ENCODE peak calls at places on chromosome 21, in nine cellular contexts. U is PC-9, L is colonic mucosa, F is cardiac muscle cell, W is esophagus squamous epithelium, H is substantia nigra, B is HCT116, Q is GM23338, N is heart right ventricle. X is an unnamed sample.

GRCh38 chr21:33856893-33857527 is 58.6 kb downstream of the ATP5PO start:
- DNase-seq in U (no peak), L (no peak), F (no peak), W (no peak), H (no peak), B (no peak), Q (no peak), N (no peak), X (no peak)

GRCh38 chr21:17370750-17371325 is 142.0 kb upstream of the CXADR start:
- DNase-seq in U (no peak), L (no peak), F (no peak), W (no peak), H (no peak), B (no peak), Q (peak), N (no peak), X (no peak)

GRCh38 chr21:33931799-33932390 is 16.3 kb upstream of the ATP5PO start:
- DNase-seq in U (no peak), L (no peak), F (no peak), W (no peak), H (no peak), B (no peak), Q (no peak), N (no peak), X (peak)

GRCh38 chr21:17819878-17820232 is 699 bp upstream of the C21orf91 start:
- DNase-seq in U (no peak), L (no peak), F (no peak), W (no peak), H (no peak), B (no peak), Q (peak), N (no peak), X (no peak)

GRCh38 chr21:25456672-25457071 is 150.6 kb downstream of the MRPL39 start:
- DNase-seq in U (no peak), L (no peak), F (no peak), W (no peak), H (no peak), B (no peak), Q (no peak), N (no peak), X (no peak)

GRCh38 chr21:26753822-26754221 is 91.4 kb downstream of the ADAMTS1 start:
- DNase-seq in U (no peak), L (no peak), F (no peak), W (no peak), H (no peak), B (no peak), Q (no peak), N (no peak), X (no peak)

GRCh38 chr21:36658926-36659325 is 40.0 kb upstream of the SIM2 start:
- DNase-seq in U (no peak), L (no peak), F (no peak), W (no peak), H (no peak), B (no peak), Q (no peak), N (no peak), X (no peak)

GRCh38 chr21:46116846-46117585 is 19.1 kb downstream of the COL6A2 start:
- DNase-seq in U (peak), L (no peak), F (no peak), W (no peak), H (no peak), B (no peak), Q (no peak), N (peak), X (peak)

GRCh38 chr21:44795342-44795741 is 6.3 kb downstream of the UBE2G2 start:
- DNase-seq in U (no peak), L (no peak), F (no peak), W (no peak), H (no peak), B (no peak), Q (no peak), N (no peak), X (no peak)

GRCh38 chr21:42636535-42636914 is 16.9 kb upstream of the PDE9A start:
- DNase-seq in U (no peak), L (no peak), F (no peak), W (no peak), H (no peak), B (no peak), Q (no peak), N (no peak), X (no peak)

GRCh38 chr21:27380303-27380702 is 413.4 kb upstream of the ADAMTS5 start:
- DNase-seq in U (no peak), L (no peak), F (no peak), W (no peak), H (no peak), B (no peak), Q (no peak), N (no peak), X (no peak)

GRCh38 chr21:45285266-45285931 is 2.3 kb downstream of the POFUT2 start:
- DNase-seq in U (no peak), L (no peak), F (no peak), W (no peak), H (no peak), B (no peak), Q (no peak), N (no peak), X (peak)

GRCh38 chr21:22585558-22585957 is 1587.3 kb downstream of the NCAM2 start:
- DNase-seq in U (no peak), L (no peak), F (no peak), W (no peak), H (no peak), B (no peak), Q (no peak), N (no peak), X (no peak)

GRCh38 chr21:44618504-44618903 is 6.6 kb downstream of the KRTAP10-8 start:
- DNase-seq in U (no peak), L (peak), F (no peak), W (no peak), H (no peak), B (peak), Q (peak), N (no peak), X (peak)

GRCh38 chr21:46035809-46036695 is 54.5 kb downstream of the COL6A1 start:
- DNase-seq in U (no peak), L (no peak), F (no peak), W (no peak), H (no peak), B (no peak), Q (no peak), N (peak), X (no peak)

GRCh38 chr21:44398499-44398898 is 45.1 kb downstream of the TRPM2 start:
- DNase-seq in U (no peak), L (no peak), F (no peak), W (no peak), H (no peak), B (no peak), Q (no peak), N (no peak), X (no peak)

GRCh38 chr21:34280389-34280795 is 83.4 kb upstream of the KCNE2 start:
- DNase-seq in U (no peak), L (peak), F (peak), W (no peak), H (no peak), B (no peak), Q (no peak), N (peak), X (no peak)

GRCh38 chr21:18655927-18656326 is 252.3 kb upstream of the TMPRSS15 start:
- DNase-seq in U (no peak), L (no peak), F (no peak), W (no peak), H (no peak), B (no peak), Q (no peak), N (no peak), X (no peak)

GRCh38 chr21:39430457-39430856 is 15.1 kb downstream of the LCA5L start:
- DNase-seq in U (no peak), L (no peak), F (peak), W (no peak), H (no peak), B (no peak), Q (peak), N (no peak), X (no peak)

GRCh38 chr21:39430954-39431353 is 14.6 kb downstream of the LCA5L start:
- DNase-seq in U (no peak), L (no peak), F (no peak), W (no peak), H (no peak), B (no peak), Q (no peak), N (no peak), X (no peak)

GRCh38 chr21:39430016-39430415 is 15.6 kb downstream of the LCA5L start:
- DNase-seq in U (no peak), L (no peak), F (no peak), W (no peak), H (no peak), B (no peak), Q (no peak), N (no peak), X (no peak)

GRCh38 chr21:39434950-39435349 is 10.6 kb downstream of the LCA5L start:
- DNase-seq in U (no peak), L (no peak), F (no peak), W (no peak), H (no peak), B (no peak), Q (no peak), N (no peak), X (no peak)

DNA sequence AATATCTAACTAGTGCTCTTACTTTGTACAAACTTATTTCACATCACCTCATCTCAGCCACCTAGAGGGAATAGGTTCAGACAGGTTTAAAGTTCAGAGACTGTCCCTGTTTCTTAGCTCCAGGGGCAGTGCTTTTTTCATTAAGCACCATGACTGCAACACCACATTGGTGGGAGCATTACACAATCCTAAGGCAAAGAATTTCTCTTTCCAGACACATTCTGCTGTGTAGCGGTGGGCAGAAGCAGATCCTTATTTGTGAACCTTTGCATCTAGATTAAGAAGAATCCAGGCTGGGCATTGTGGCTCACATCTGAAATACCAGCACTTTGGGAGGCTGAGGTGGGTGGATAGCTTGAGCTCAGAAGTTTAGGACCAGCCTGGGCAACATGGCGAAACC is 16.1 kb downstream of the LCA5L start:
- DNase-seq in U (no peak), L (no peak), F (no peak), W (no peak), H (no peak), B (no peak), Q (no peak), N (no peak), X (no peak)
- H3K27ac ChIP-seq in U (no peak), L (no peak), F (peak), W (no peak), H (no peak), B (no peak), Q (no peak), N (no peak), X (no peak)

DNA sequence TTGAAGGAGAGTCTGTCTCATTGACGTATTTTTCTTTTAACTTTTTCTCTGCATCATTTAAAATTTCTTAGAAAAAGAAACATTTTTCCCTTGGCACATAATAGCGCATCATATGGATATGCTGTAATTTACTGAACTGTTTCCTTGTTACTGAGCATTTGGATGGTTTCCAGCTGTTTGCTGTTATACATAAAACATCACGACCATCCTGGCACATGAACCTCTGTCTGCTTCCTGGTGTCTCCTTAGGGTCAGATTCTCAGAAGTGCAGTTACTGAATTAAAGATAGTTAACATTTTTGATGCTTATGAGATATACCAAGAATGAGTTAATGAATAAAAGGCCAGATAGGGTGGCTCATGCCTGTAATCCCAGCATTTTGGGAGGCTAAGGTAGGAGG is 67.3 kb downstream of the BACE2 start:
- DNase-seq in U (no peak), L (no peak), F (no peak), W (no peak), H (no peak), B (no peak), Q (no peak), N (no peak), X (no peak)
- H3K27ac ChIP-seq in U (no peak), L (peak), F (no peak), W (no peak), H (no peak), B (no peak), Q (no peak), N (no peak), X (no peak)

GRCh38 chr21:29302340-29302991 is 3.7 kb downstream of the BACH1 start:
- DNase-seq in U (no peak), L (no peak), F (peak), W (no peak), H (no peak), B (no peak), Q (no peak), N (no peak), X (no peak)
- H3K27ac ChIP-seq in U (peak), L (peak), F (peak), W (peak), H (no peak), B (no peak), Q (no peak), N (peak), X (peak)

GRCh38 chr21:16159213-16159970 is 429.6 kb downstream of the USP25 start:
- DNase-seq in U (no peak), L (no peak), F (no peak), W (no peak), H (no peak), B (no peak), Q (no peak), N (no peak), X (no peak)
- H3K27ac ChIP-seq in U (no peak), L (no peak), F (no peak), W (no peak), H (no peak), B (no peak), Q (no peak), N (no peak), X (no peak)

X was measured in spleen.